ENCODE peak calls at places on chromosomes 6 and 20, in nine cellular contexts. One of them, this sample, is unnamed.

GRCh38 chr20:18397090-18397489 is 69.7 kb downstream of the DZANK1 start:
- DNase-seq in AG20443: no peak
- DNase-seq in T1000: no peak
- DNase-seq in EL: no peak
- DNase-seq in NCI-H2107: no peak
- DNase-seq in vagina: no peak
- DNase-seq in naive thymus-derived CD8-positive, alpha-beta T cell: no peak
- DNase-seq in stimulated activated naive CD8-positive, alpha-beta T cell treated with anti-CD3 and anti-CD28 coated beads, Interleukin-15, amount 100 ng/mL, for 72 hours: no peak
- DNase-seq in activated CD4-positive, alpha-beta T cell treated with anti-CD3 and anti-CD28 coated beads, Interleukin-2, amount 50 U/mL, for 24 hours: no peak
- DNase-seq in this sample: no peak

GRCh38 chr6:150229775-150230561 is 87.1 kb downstream of the PPP1R14C start:
- DNase-seq in AG20443: peak; percentile 71
- DNase-seq in T1000: no peak
- DNase-seq in EL: peak; percentile 58
- DNase-seq in NCI-H2107: no peak
- DNase-seq in vagina: no peak
- DNase-seq in naive thymus-derived CD8-positive, alpha-beta T cell: no peak
- DNase-seq in stimulated activated naive CD8-positive, alpha-beta T cell treated with anti-CD3 and anti-CD28 coated beads, Interleukin-15, amount 100 ng/mL, for 72 hours: no peak
- DNase-seq in activated CD4-positive, alpha-beta T cell treated with anti-CD3 and anti-CD28 coated beads, Interleukin-2, amount 50 U/mL, for 24 hours: no peak
- DNase-seq in this sample: no peak

GRCh38 chr6:144602523-144603180 is 317.5 kb downstream of the UTRN start:
- DNase-seq in AG20443: no peak
- DNase-seq in T1000: no peak
- DNase-seq in EL: no peak
- DNase-seq in NCI-H2107: no peak
- DNase-seq in vagina: no peak
- DNase-seq in naive thymus-derived CD8-positive, alpha-beta T cell: peak; percentile 6
- DNase-seq in stimulated activated naive CD8-positive, alpha-beta T cell treated with anti-CD3 and anti-CD28 coated beads, Interleukin-15, amount 100 ng/mL, for 72 hours: no peak
- DNase-seq in activated CD4-positive, alpha-beta T cell treated with anti-CD3 and anti-CD28 coated beads, Interleukin-2, amount 50 U/mL, for 24 hours: no peak
- DNase-seq in this sample: no peak

GRCh38 chr6:31614674-31615578 is at the start of gene AIF1:
- DNase-seq in AG20443: no peak
- DNase-seq in T1000: no peak
- DNase-seq in EL: no peak
- DNase-seq in NCI-H2107: no peak
- DNase-seq in vagina: no peak
- DNase-seq in naive thymus-derived CD8-positive, alpha-beta T cell: no peak
- DNase-seq in stimulated activated naive CD8-positive, alpha-beta T cell treated with anti-CD3 and anti-CD28 coated beads, Interleukin-15, amount 100 ng/mL, for 72 hours: no peak
- DNase-seq in activated CD4-positive, alpha-beta T cell treated with anti-CD3 and anti-CD28 coated beads, Interleukin-2, amount 50 U/mL, for 24 hours: no peak
- DNase-seq in this sample: no peak

GRCh38 chr6:54801669-54802068 is 44.9 kb upstream of the FAM83B start:
- DNase-seq in AG20443: peak; percentile 21
- DNase-seq in T1000: no peak
- DNase-seq in EL: peak; percentile 81
- DNase-seq in NCI-H2107: no peak
- DNase-seq in vagina: no peak
- DNase-seq in naive thymus-derived CD8-positive, alpha-beta T cell: no peak
- DNase-seq in stimulated activated naive CD8-positive, alpha-beta T cell treated with anti-CD3 and anti-CD28 coated beads, Interleukin-15, amount 100 ng/mL, for 72 hours: no peak
- DNase-seq in activated CD4-positive, alpha-beta T cell treated with anti-CD3 and anti-CD28 coated beads, Interleukin-2, amount 50 U/mL, for 24 hours: no peak
- DNase-seq in this sample: no peak

GRCh38 chr20:36008461-36009035 is 40.2 kb downstream of the CNBD2 start:
- DNase-seq in AG20443: no peak
- DNase-seq in T1000: no peak
- DNase-seq in EL: no peak
- DNase-seq in NCI-H2107: no peak
- DNase-seq in vagina: peak; percentile 88
- DNase-seq in naive thymus-derived CD8-positive, alpha-beta T cell: no peak
- DNase-seq in stimulated activated naive CD8-positive, alpha-beta T cell treated with anti-CD3 and anti-CD28 coated beads, Interleukin-15, amount 100 ng/mL, for 72 hours: no peak
- DNase-seq in activated CD4-positive, alpha-beta T cell treated with anti-CD3 and anti-CD28 coated beads, Interleukin-2, amount 50 U/mL, for 24 hours: no peak
- DNase-seq in this sample: no peak

GRCh38 chr6:40881501-40881900 is 157.5 kb downstream of the UNC5CL start:
- DNase-seq in AG20443: no peak
- DNase-seq in T1000: no peak
- DNase-seq in EL: no peak
- DNase-seq in NCI-H2107: no peak
- DNase-seq in vagina: no peak
- DNase-seq in naive thymus-derived CD8-positive, alpha-beta T cell: no peak
- DNase-seq in stimulated activated naive CD8-positive, alpha-beta T cell treated with anti-CD3 and anti-CD28 coated beads, Interleukin-15, amount 100 ng/mL, for 72 hours: no peak
- DNase-seq in activated CD4-positive, alpha-beta T cell treated with anti-CD3 and anti-CD28 coated beads, Interleukin-2, amount 50 U/mL, for 24 hours: no peak
- DNase-seq in this sample: no peak

GRCh38 chr6:351011-351866 is 40.3 kb upstream of the IRF4 start:
- DNase-seq in AG20443: no peak
- DNase-seq in T1000: no peak
- DNase-seq in EL: no peak
- DNase-seq in NCI-H2107: no peak
- DNase-seq in vagina: no peak
- DNase-seq in naive thymus-derived CD8-positive, alpha-beta T cell: no peak
- DNase-seq in stimulated activated naive CD8-positive, alpha-beta T cell treated with anti-CD3 and anti-CD28 coated beads, Interleukin-15, amount 100 ng/mL, for 72 hours: no peak
- DNase-seq in activated CD4-positive, alpha-beta T cell treated with anti-CD3 and anti-CD28 coated beads, Interleukin-2, amount 50 U/mL, for 24 hours: no peak
- DNase-seq in this sample: no peak

GRCh38 chr6:99545442-99545841 is 23.0 kb downstream of the CCNC start:
- DNase-seq in AG20443: no peak
- DNase-seq in T1000: no peak
- DNase-seq in EL: no peak
- DNase-seq in NCI-H2107: no peak
- DNase-seq in vagina: no peak
- DNase-seq in naive thymus-derived CD8-positive, alpha-beta T cell: no peak
- DNase-seq in stimulated activated naive CD8-positive, alpha-beta T cell treated with anti-CD3 and anti-CD28 coated beads, Interleukin-15, amount 100 ng/mL, for 72 hours: no peak
- DNase-seq in activated CD4-positive, alpha-beta T cell treated with anti-CD3 and anti-CD28 coated beads, Interleukin-2, amount 50 U/mL, for 24 hours: no peak
- DNase-seq in this sample: no peak

GRCh38 chr6:27065183-27065582 is 182.3 kb upstream of the PRSS16 start:
- DNase-seq in AG20443: no peak
- DNase-seq in T1000: no peak
- DNase-seq in EL: no peak
- DNase-seq in NCI-H2107: no peak
- DNase-seq in vagina: no peak
- DNase-seq in naive thymus-derived CD8-positive, alpha-beta T cell: no peak
- DNase-seq in stimulated activated naive CD8-positive, alpha-beta T cell treated with anti-CD3 and anti-CD28 coated beads, Interleukin-15, amount 100 ng/mL, for 72 hours: no peak
- DNase-seq in activated CD4-positive, alpha-beta T cell treated with anti-CD3 and anti-CD28 coated beads, Interleukin-2, amount 50 U/mL, for 24 hours: no peak
- DNase-seq in this sample: no peak

GRCh38 chr20:48448601-48449384 is 379.0 kb downstream of the PREX1 start:
- DNase-seq in AG20443: no peak
- DNase-seq in T1000: no peak
- DNase-seq in EL: no peak
- DNase-seq in NCI-H2107: no peak
- DNase-seq in vagina: no peak
- DNase-seq in naive thymus-derived CD8-positive, alpha-beta T cell: no peak
- DNase-seq in stimulated activated naive CD8-positive, alpha-beta T cell treated with anti-CD3 and anti-CD28 coated beads, Interleukin-15, amount 100 ng/mL, for 72 hours: no peak
- DNase-seq in activated CD4-positive, alpha-beta T cell treated with anti-CD3 and anti-CD28 coated beads, Interleukin-2, amount 50 U/mL, for 24 hours: no peak
- DNase-seq in this sample: no peak

GRCh38 chr20:4021905-4022304 is 6.5 kb upstream of the RNF24 start:
- DNase-seq in AG20443: peak; percentile 50
- DNase-seq in T1000: no peak
- DNase-seq in EL: no peak
- DNase-seq in NCI-H2107: no peak
- DNase-seq in vagina: no peak
- DNase-seq in naive thymus-derived CD8-positive, alpha-beta T cell: no peak
- DNase-seq in stimulated activated naive CD8-positive, alpha-beta T cell treated with anti-CD3 and anti-CD28 coated beads, Interleukin-15, amount 100 ng/mL, for 72 hours: no peak
- DNase-seq in activated CD4-positive, alpha-beta T cell treated with anti-CD3 and anti-CD28 coated beads, Interleukin-2, amount 50 U/mL, for 24 hours: no peak
- DNase-seq in this sample: no peak

GRCh38 chr20:407953-408842 is at the start of gene RBCK1:
- DNase-seq in AG20443: peak; percentile 98
- DNase-seq in T1000: peak; percentile 31
- DNase-seq in EL: peak; percentile 85
- DNase-seq in NCI-H2107: peak; percentile 39
- DNase-seq in vagina: no peak
- DNase-seq in naive thymus-derived CD8-positive, alpha-beta T cell: peak; percentile 79
- DNase-seq in stimulated activated naive CD8-positive, alpha-beta T cell treated with anti-CD3 and anti-CD28 coated beads, Interleukin-15, amount 100 ng/mL, for 72 hours: peak; percentile 91
- DNase-seq in activated CD4-positive, alpha-beta T cell treated with anti-CD3 and anti-CD28 coated beads, Interleukin-2, amount 50 U/mL, for 24 hours: peak; percentile 85
- DNase-seq in this sample: peak; percentile 86

GRCh38 chr6:111604259-111605099 is 1.2 kb downstream of the TRAF3IP2 start:
- DNase-seq in AG20443: peak; percentile 61
- DNase-seq in T1000: no peak
- DNase-seq in EL: peak; percentile 80
- DNase-seq in NCI-H2107: no peak
- DNase-seq in vagina: no peak
- DNase-seq in naive thymus-derived CD8-positive, alpha-beta T cell: no peak
- DNase-seq in stimulated activated naive CD8-positive, alpha-beta T cell treated with anti-CD3 and anti-CD28 coated beads, Interleukin-15, amount 100 ng/mL, for 72 hours: no peak
- DNase-seq in activated CD4-positive, alpha-beta T cell treated with anti-CD3 and anti-CD28 coated beads, Interleukin-2, amount 50 U/mL, for 24 hours: no peak
- DNase-seq in this sample: peak; percentile 85

GRCh38 chr20:38172344-38172743 is 7.3 kb upstream of the TGM2 start:
- DNase-seq in AG20443: no peak
- DNase-seq in T1000: no peak
- DNase-seq in EL: peak; percentile 45
- DNase-seq in NCI-H2107: no peak
- DNase-seq in vagina: no peak
- DNase-seq in naive thymus-derived CD8-positive, alpha-beta T cell: no peak
- DNase-seq in stimulated activated naive CD8-positive, alpha-beta T cell treated with anti-CD3 and anti-CD28 coated beads, Interleukin-15, amount 100 ng/mL, for 72 hours: no peak
- DNase-seq in activated CD4-positive, alpha-beta T cell treated with anti-CD3 and anti-CD28 coated beads, Interleukin-2, amount 50 U/mL, for 24 hours: no peak
- DNase-seq in this sample: no peak

GRCh38 chr6:107264357-107264831 is 149.1 kb upstream of the BEND3 start:
- DNase-seq in AG20443: no peak
- DNase-seq in T1000: no peak
- DNase-seq in EL: peak; percentile 78
- DNase-seq in NCI-H2107: no peak
- DNase-seq in vagina: no peak
- DNase-seq in naive thymus-derived CD8-positive, alpha-beta T cell: no peak
- DNase-seq in stimulated activated naive CD8-positive, alpha-beta T cell treated with anti-CD3 and anti-CD28 coated beads, Interleukin-15, amount 100 ng/mL, for 72 hours: no peak
- DNase-seq in activated CD4-positive, alpha-beta T cell treated with anti-CD3 and anti-CD28 coated beads, Interleukin-2, amount 50 U/mL, for 24 hours: no peak
- DNase-seq in this sample: no peak

GRCh38 chr6:144338951-144339681 is 54.0 kb downstream of the UTRN start:
- DNase-seq in AG20443: no peak
- DNase-seq in T1000: no peak
- DNase-seq in EL: no peak
- DNase-seq in NCI-H2107: no peak
- DNase-seq in vagina: no peak
- DNase-seq in naive thymus-derived CD8-positive, alpha-beta T cell: no peak
- DNase-seq in stimulated activated naive CD8-positive, alpha-beta T cell treated with anti-CD3 and anti-CD28 coated beads, Interleukin-15, amount 100 ng/mL, for 72 hours: no peak
- DNase-seq in activated CD4-positive, alpha-beta T cell treated with anti-CD3 and anti-CD28 coated beads, Interleukin-2, amount 50 U/mL, for 24 hours: no peak
- DNase-seq in this sample: no peak

GRCh38 chr6:144405173-144405572 is 120.0 kb downstream of the UTRN start:
- DNase-seq in AG20443: no peak
- DNase-seq in T1000: no peak
- DNase-seq in EL: no peak
- DNase-seq in NCI-H2107: no peak
- DNase-seq in vagina: no peak
- DNase-seq in naive thymus-derived CD8-positive, alpha-beta T cell: no peak
- DNase-seq in stimulated activated naive CD8-positive, alpha-beta T cell treated with anti-CD3 and anti-CD28 coated beads, Interleukin-15, amount 100 ng/mL, for 72 hours: no peak
- DNase-seq in activated CD4-positive, alpha-beta T cell treated with anti-CD3 and anti-CD28 coated beads, Interleukin-2, amount 50 U/mL, for 24 hours: no peak
- DNase-seq in this sample: no peak

GRCh38 chr6:170497845-170498281 is 55.2 kb downstream of the PSMB1 start:
- DNase-seq in AG20443: no peak
- DNase-seq in T1000: no peak
- DNase-seq in EL: no peak
- DNase-seq in NCI-H2107: no peak
- DNase-seq in vagina: no peak
- DNase-seq in naive thymus-derived CD8-positive, alpha-beta T cell: no peak
- DNase-seq in stimulated activated naive CD8-positive, alpha-beta T cell treated with anti-CD3 and anti-CD28 coated beads, Interleukin-15, amount 100 ng/mL, for 72 hours: no peak
- DNase-seq in activated CD4-positive, alpha-beta T cell treated with anti-CD3 and anti-CD28 coated beads, Interleukin-2, amount 50 U/mL, for 24 hours: no peak
- DNase-seq in this sample: no peak

GRCh38 chr6:54681987-54682386 is 164.6 kb upstream of the FAM83B start:
- DNase-seq in AG20443: peak; percentile 69
- DNase-seq in T1000: no peak
- DNase-seq in EL: peak; percentile 74
- DNase-seq in NCI-H2107: no peak
- DNase-seq in vagina: no peak
- DNase-seq in naive thymus-derived CD8-positive, alpha-beta T cell: no peak
- DNase-seq in stimulated activated naive CD8-positive, alpha-beta T cell treated with anti-CD3 and anti-CD28 coated beads, Interleukin-15, amount 100 ng/mL, for 72 hours: no peak
- DNase-seq in activated CD4-positive, alpha-beta T cell treated with anti-CD3 and anti-CD28 coated beads, Interleukin-2, amount 50 U/mL, for 24 hours: no peak
- DNase-seq in this sample: no peak

GRCh38 chr20:62700261-62700925 is 8.2 kb upstream of the NTSR1 start:
- DNase-seq in AG20443: no peak
- DNase-seq in T1000: no peak
- DNase-seq in EL: no peak
- DNase-seq in NCI-H2107: no peak
- DNase-seq in vagina: no peak
- DNase-seq in naive thymus-derived CD8-positive, alpha-beta T cell: no peak
- DNase-seq in stimulated activated naive CD8-positive, alpha-beta T cell treated with anti-CD3 and anti-CD28 coated beads, Interleukin-15, amount 100 ng/mL, for 72 hours: no peak
- DNase-seq in activated CD4-positive, alpha-beta T cell treated with anti-CD3 and anti-CD28 coated beads, Interleukin-2, amount 50 U/mL, for 24 hours: no peak
- DNase-seq in this sample: no peak

GRCh38 chr6:13217206-13217905 is 111.0 kb downstream of the TBC1D7 start:
- DNase-seq in AG20443: no peak
- DNase-seq in T1000: no peak
- DNase-seq in EL: peak; percentile 16
- DNase-seq in NCI-H2107: no peak
- DNase-seq in vagina: no peak
- DNase-seq in naive thymus-derived CD8-positive, alpha-beta T cell: no peak
- DNase-seq in stimulated activated naive CD8-positive, alpha-beta T cell treated with anti-CD3 and anti-CD28 coated beads, Interleukin-15, amount 100 ng/mL, for 72 hours: no peak
- DNase-seq in activated CD4-positive, alpha-beta T cell treated with anti-CD3 and anti-CD28 coated beads, Interleukin-2, amount 50 U/mL, for 24 hours: no peak
- DNase-seq in this sample: no peak

GRCh38 chr6:73747293-73747692 is 51.3 kb downstream of the CD109 start:
- DNase-seq in AG20443: peak; percentile 16
- DNase-seq in T1000: no peak
- DNase-seq in EL: no peak
- DNase-seq in NCI-H2107: no peak
- DNase-seq in vagina: no peak
- DNase-seq in naive thymus-derived CD8-positive, alpha-beta T cell: no peak
- DNase-seq in stimulated activated naive CD8-positive, alpha-beta T cell treated with anti-CD3 and anti-CD28 coated beads, Interleukin-15, amount 100 ng/mL, for 72 hours: no peak
- DNase-seq in activated CD4-positive, alpha-beta T cell treated with anti-CD3 and anti-CD28 coated beads, Interleukin-2, amount 50 U/mL, for 24 hours: no peak
- DNase-seq in this sample: no peak

GRCh38 chr6:93784794-93785757 is 365.7 kb upstream of the EPHA7 start:
- DNase-seq in AG20443: no peak
- DNase-seq in T1000: peak; percentile 16
- DNase-seq in EL: no peak
- DNase-seq in NCI-H2107: no peak
- DNase-seq in vagina: no peak
- DNase-seq in naive thymus-derived CD8-positive, alpha-beta T cell: no peak
- DNase-seq in stimulated activated naive CD8-positive, alpha-beta T cell treated with anti-CD3 and anti-CD28 coated beads, Interleukin-15, amount 100 ng/mL, for 72 hours: no peak
- DNase-seq in activated CD4-positive, alpha-beta T cell treated with anti-CD3 and anti-CD28 coated beads, Interleukin-2, amount 50 U/mL, for 24 hours: no peak
- DNase-seq in this sample: peak; percentile 16

GRCh38 chr6:32529697-32530429 is at the start of gene HLA-DRB5:
- DNase-seq in AG20443: no peak
- DNase-seq in T1000: no peak
- DNase-seq in EL: no peak
- DNase-seq in NCI-H2107: no peak
- DNase-seq in vagina: no peak
- DNase-seq in naive thymus-derived CD8-positive, alpha-beta T cell: no peak
- DNase-seq in stimulated activated naive CD8-positive, alpha-beta T cell treated with anti-CD3 and anti-CD28 coated beads, Interleukin-15, amount 100 ng/mL, for 72 hours: no peak
- DNase-seq in activated CD4-positive, alpha-beta T cell treated with anti-CD3 and anti-CD28 coated beads, Interleukin-2, amount 50 U/mL, for 24 hours: no peak
- DNase-seq in this sample: no peak

GRCh38 chr20:48307277-48307676 is 520.5 kb downstream of the PREX1 start:
- DNase-seq in AG20443: no peak
- DNase-seq in T1000: no peak
- DNase-seq in EL: no peak
- DNase-seq in NCI-H2107: no peak
- DNase-seq in vagina: no peak
- DNase-seq in naive thymus-derived CD8-positive, alpha-beta T cell: no peak
- DNase-seq in stimulated activated naive CD8-positive, alpha-beta T cell treated with anti-CD3 and anti-CD28 coated beads, Interleukin-15, amount 100 ng/mL, for 72 hours: no peak
- DNase-seq in activated CD4-positive, alpha-beta T cell treated with anti-CD3 and anti-CD28 coated beads, Interleukin-2, amount 50 U/mL, for 24 hours: no peak
- DNase-seq in this sample: no peak

GRCh38 chr6:161374971-161375873 is 101.4 kb upstream of the AGPAT4 start:
- DNase-seq in AG20443: no peak
- DNase-seq in T1000: no peak
- DNase-seq in EL: no peak
- DNase-seq in NCI-H2107: peak; percentile 9
- DNase-seq in vagina: no peak
- DNase-seq in naive thymus-derived CD8-positive, alpha-beta T cell: no peak
- DNase-seq in stimulated activated naive CD8-positive, alpha-beta T cell treated with anti-CD3 and anti-CD28 coated beads, Interleukin-15, amount 100 ng/mL, for 72 hours: no peak
- DNase-seq in activated CD4-positive, alpha-beta T cell treated with anti-CD3 and anti-CD28 coated beads, Interleukin-2, amount 50 U/mL, for 24 hours: no peak
- DNase-seq in this sample: peak; percentile 43

GRCh38 chr20:45495438-45495985 is 19.9 kb downstream of the SPINT3 start:
- DNase-seq in AG20443: no peak
- DNase-seq in T1000: no peak
- DNase-seq in EL: no peak
- DNase-seq in NCI-H2107: no peak
- DNase-seq in vagina: no peak
- DNase-seq in naive thymus-derived CD8-positive, alpha-beta T cell: no peak
- DNase-seq in stimulated activated naive CD8-positive, alpha-beta T cell treated with anti-CD3 and anti-CD28 coated beads, Interleukin-15, amount 100 ng/mL, for 72 hours: no peak
- DNase-seq in activated CD4-positive, alpha-beta T cell treated with anti-CD3 and anti-CD28 coated beads, Interleukin-2, amount 50 U/mL, for 24 hours: no peak
- DNase-seq in this sample: no peak

GRCh38 chr20:26216025-26216424 is 519.4 kb upstream of the ZNF337 start:
- DNase-seq in AG20443: peak; percentile 8
- DNase-seq in T1000: no peak
- DNase-seq in EL: peak; percentile 61
- DNase-seq in NCI-H2107: no peak
- DNase-seq in vagina: no peak
- DNase-seq in naive thymus-derived CD8-positive, alpha-beta T cell: no peak
- DNase-seq in stimulated activated naive CD8-positive, alpha-beta T cell treated with anti-CD3 and anti-CD28 coated beads, Interleukin-15, amount 100 ng/mL, for 72 hours: no peak
- DNase-seq in activated CD4-positive, alpha-beta T cell treated with anti-CD3 and anti-CD28 coated beads, Interleukin-2, amount 50 U/mL, for 24 hours: no peak
- DNase-seq in this sample: no peak

GRCh38 chr6:170187669-170188566 is 103.0 kb downstream of the DLL1 start:
- DNase-seq in AG20443: no peak
- DNase-seq in T1000: no peak
- DNase-seq in EL: no peak
- DNase-seq in NCI-H2107: no peak
- DNase-seq in vagina: peak; percentile 88
- DNase-seq in naive thymus-derived CD8-positive, alpha-beta T cell: no peak
- DNase-seq in stimulated activated naive CD8-positive, alpha-beta T cell treated with anti-CD3 and anti-CD28 coated beads, Interleukin-15, amount 100 ng/mL, for 72 hours: no peak
- DNase-seq in activated CD4-positive, alpha-beta T cell treated with anti-CD3 and anti-CD28 coated beads, Interleukin-2, amount 50 U/mL, for 24 hours: no peak
- DNase-seq in this sample: no peak

GRCh38 chr6:56550307-56550706 is 92.4 kb downstream of the DST start:
- DNase-seq in AG20443: no peak
- DNase-seq in T1000: no peak
- DNase-seq in EL: no peak
- DNase-seq in NCI-H2107: no peak
- DNase-seq in vagina: no peak
- DNase-seq in naive thymus-derived CD8-positive, alpha-beta T cell: no peak
- DNase-seq in stimulated activated naive CD8-positive, alpha-beta T cell treated with anti-CD3 and anti-CD28 coated beads, Interleukin-15, amount 100 ng/mL, for 72 hours: no peak
- DNase-seq in activated CD4-positive, alpha-beta T cell treated with anti-CD3 and anti-CD28 coated beads, Interleukin-2, amount 50 U/mL, for 24 hours: no peak
- DNase-seq in this sample: no peak